ENCODE peak calls at places on chromosomes 11 and 22, in seven cellular contexts. O is HCT116, D is H1, S is HepG2, E is WTC11, F is K562, B is GM12878. N is an unnamed sample.

GRCh38 chr11:107259826-107260225 is 197.8 kb downstream of the CWF19L2 start:
- DNase-seq in B (no peak), O (no peak), F (no peak), D (no peak), S (no peak), E (no peak), N (no peak)

GRCh38 chr11:9906043-9906791 is 242.3 kb downstream of the SWAP70 start:
- DNase-seq in E (no peak), D (no peak), F (no peak), O (peak; percentile 67), S (peak; percentile 56), B (no peak), N (no peak)

GRCh38 chr22:36728505-36728904 is 25.0 kb upstream of the CACNG2 start:
- DNase-seq in B (no peak), F (no peak), O (no peak), E (no peak), S (no peak), D (no peak), N (no peak)

GRCh38 chr11:69215784-69216415 is 60.2 kb downstream of the SMIM38 start:
- DNase-seq in S (no peak), E (no peak), O (no peak), B (no peak), D (no peak), F (no peak), N (no peak)

GRCh38 chr11:93570759-93571413 is 27.7 kb upstream of the SMCO4 start:
- DNase-seq in E (no peak), S (peak; percentile 90), O (no peak), F (no peak), D (no peak), B (no peak), N (peak; percentile 46)

GRCh38 chr22:44542561-44543222 is 44.7 kb upstream of the RTL6 start:
- DNase-seq in D (no peak), E (no peak), B (no peak), S (no peak), O (no peak), F (no peak), N (no peak)

GRCh38 chr11:84740050-84740449 is 887.1 kb downstream of the DLG2 start:
- DNase-seq in S (no peak), D (no peak), B (no peak), O (no peak), F (no peak), E (peak; percentile 13), N (no peak)

GRCh38 chr22:28029201-28029948 is 110.3 kb upstream of the PITPNB start:
- DNase-seq in S (no peak), E (no peak), O (no peak), D (peak; percentile 30), B (no peak), F (no peak), N (no peak)

GRCh38 chr11:78251083-78251699 is 62.5 kb downstream of the USP35 start:
- DNase-seq in O (no peak), E (no peak), S (peak; percentile 17), B (no peak), F (no peak), D (no peak), N (no peak)

GRCh38 chr22:25282346-25282670 is 62.9 kb downstream of the CRYBB2 start:
- DNase-seq in O (no peak), F (no peak), D (no peak), B (no peak), S (no peak), E (no peak), N (peak; percentile 50)

GRCh38 chr11:13480198-13480597 is 15.6 kb downstream of the PTH start:
- DNase-seq in B (no peak), F (no peak), O (no peak), S (peak; percentile 62), D (no peak), E (no peak), N (no peak)

GRCh38 chr22:23823331-23823791 is 15.4 kb downstream of the DERL3 start:
- DNase-seq in D (no peak), O (no peak), B (no peak), F (no peak), S (no peak), E (no peak), N (no peak)

GRCh38 chr22:48513929-48514328 is 1313.7 kb downstream of the BRD1 start:
- DNase-seq in O (no peak), F (no peak), B (no peak), D (no peak), E (no peak), S (no peak), N (no peak)

GRCh38 chr22:42993651-42994275 is 21.2 kb downstream of the PACSIN2 start:
- DNase-seq in B (no peak), F (no peak), E (no peak), O (no peak), D (no peak), S (peak; percentile 99), N (no peak)

GRCh38 chr22:43905681-43906080 is 13.9 kb upstream of the PNPLA5 start:
- DNase-seq in D (no peak), S (no peak), F (no peak), O (no peak), B (no peak), E (no peak), N (no peak)

GRCh38 chr11:134223066-134223465 is 701 bp downstream of the NCAPD3 start:
- DNase-seq in B (no peak), D (no peak), S (no peak), F (no peak), E (no peak), O (no peak), N (no peak)
- TF ChIP-seq SP1 in B (no peak), D (no peak), S (no peak), F (no peak), E (no peak), O (no peak), N (no peak)

DNA sequence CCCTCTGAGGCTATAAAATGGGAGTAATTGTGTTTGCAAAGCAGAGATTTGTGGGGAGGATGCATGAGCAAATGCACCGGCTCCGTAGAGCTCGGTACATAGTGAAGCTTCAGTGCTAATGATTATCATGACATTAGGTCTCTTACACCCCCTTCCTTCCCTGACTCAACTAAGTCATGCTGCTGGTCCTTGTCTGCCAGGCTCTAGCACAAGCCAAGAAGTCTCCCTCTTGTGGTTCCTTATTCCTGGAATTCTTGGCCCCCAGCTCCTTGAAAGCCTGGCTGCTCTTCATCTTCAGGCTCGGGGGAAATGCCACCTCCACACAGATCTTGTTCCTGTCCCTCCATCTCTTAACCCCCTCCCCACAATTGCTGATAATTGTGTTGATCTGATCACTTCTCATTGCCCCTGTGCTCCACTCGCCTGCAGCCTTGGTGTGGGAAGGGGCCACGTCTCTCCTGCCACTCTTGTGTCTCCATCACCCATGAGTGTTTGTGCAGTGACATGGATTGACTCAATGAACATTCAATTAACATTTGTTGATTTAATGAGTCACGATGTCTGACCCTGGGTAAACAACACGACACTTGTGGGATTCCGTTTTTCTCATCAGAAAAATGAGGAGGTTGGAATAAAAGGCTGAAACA is 45.8 kb upstream of the SYT13 start:
- DNase-seq in S (no peak), O (no peak), D (no peak), E (no peak), F (no peak), B (no peak), N (no peak)
- TF ChIP-seq SP1 in S (no peak), O (no peak), D (no peak), E (no peak), F (no peak), B (no peak), N (no peak)

DNA sequence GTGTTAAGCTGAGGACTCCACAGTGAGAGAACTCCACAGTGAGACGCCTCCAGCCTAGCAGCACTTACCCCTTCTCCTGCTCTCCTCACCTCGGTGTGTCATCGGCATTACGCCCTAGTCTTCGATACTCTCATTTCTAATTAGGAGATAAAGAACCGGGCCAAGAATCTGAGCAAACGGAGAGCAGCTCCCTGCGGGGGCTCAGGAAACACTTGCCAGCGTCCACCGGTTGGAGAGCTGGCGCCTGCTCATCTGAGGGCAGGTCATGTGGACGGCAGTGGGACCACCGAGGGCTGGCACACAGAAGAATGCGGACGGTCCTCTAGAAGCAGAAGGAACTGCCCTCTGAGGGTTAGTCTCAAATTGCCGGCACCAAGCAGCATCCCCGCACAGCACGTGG is 13.0 kb downstream of the CERK start:
- DNase-seq in E (no peak), D (no peak), B (no peak), O (no peak), S (no peak), F (no peak), N (no peak)
- TF ChIP-seq SP1 in E (no peak), D (no peak), B (no peak), O (no peak), S (no peak), F (no peak), N (no peak)

GRCh38 chr11:27807594-27807993 is 107.3 kb upstream of the BDNF start:
- DNase-seq in D (no peak), O (no peak), S (no peak), E (no peak), B (no peak), F (no peak), N (no peak)

GRCh38 chr11:27816200-27816599 is 115.9 kb upstream of the BDNF start:
- DNase-seq in S (no peak), D (no peak), B (no peak), O (no peak), E (no peak), F (no peak), N (no peak)

GRCh38 chr11:27812341-27812740 is 112.1 kb upstream of the BDNF start:
- DNase-seq in D (no peak), S (no peak), B (no peak), F (no peak), E (no peak), O (no peak), N (no peak)
- TF ChIP-seq SP1 in D (no peak), S (no peak), B (no peak), F (no peak), E (no peak), O (no peak), N (no peak)

GRCh38 chr11:125745979-125746378 is at the start of gene PATE1:
- DNase-seq in B (no peak), D (no peak), F (no peak), S (no peak), O (no peak), E (no peak), N (no peak)

GRCh38 chr11:125743681-125744080 is 2.4 kb upstream of the PATE1 start:
- DNase-seq in D (no peak), S (no peak), E (no peak), O (no peak), B (no peak), F (no peak), N (no peak)
- TF ChIP-seq SP1 in D (no peak), S (no peak), E (no peak), O (no peak), B (no peak), F (no peak), N (no peak)